ENCODE peak calls at places on chromosomes 6 and 20, in four cellular contexts. A, U, M and Y are unnamed samples.

GRCh38 chr6:14452567-14453527 is 335.3 kb downstream of the CD83 start:
- DNase-seq in A (no peak), U (peak), M (no peak), Y (no peak)

GRCh38 chr20:51398552-51398951 is 144.0 kb downstream of the NFATC2 start:
- DNase-seq in A (no peak), U (no peak), M (no peak), Y (no peak)

GRCh38 chr6:89475634-89476033 is 42.7 kb downstream of the ANKRD6 start:
- DNase-seq in A (no peak), U (peak), M (peak), Y (no peak)

GRCh38 chr6:137823826-137824501 is 43.1 kb upstream of the TNFAIP3 start:
- DNase-seq in A (no peak), U (peak), M (peak), Y (peak)

GRCh38 chr20:8673116-8673515 is 395.8 kb upstream of the PLCB4 start:
- DNase-seq in A (no peak), U (no peak), M (no peak), Y (no peak)

GRCh38 chr20:46021361-46022359 is 7.4 kb upstream of the SLC12A5 start:
- DNase-seq in A (peak), U (peak), M (no peak), Y (peak)

GRCh38 chr20:35174458-35175216 is 2.8 kb downstream of the PROCR start:
- DNase-seq in A (no peak), U (no peak), M (no peak), Y (peak)

GRCh38 chr20:12925214-12925755 is 83.5 kb upstream of the SPTLC3 start:
- DNase-seq in A (peak), U (peak), M (peak), Y (peak)

GRCh38 chr6:37696220-37696840 is 1.4 kb downstream of the MDGA1 start:
- DNase-seq in A (peak), U (peak), M (peak), Y (peak)

GRCh38 chr6:89310929-89311328 is 4.2 kb downstream of the GABRR2 start:
- DNase-seq in A (no peak), U (peak), M (peak), Y (peak)

GRCh38 chr20:62529916-62530642 is 54.3 kb upstream of the GATA5 start:
- DNase-seq in A (no peak), U (no peak), M (no peak), Y (no peak)

GRCh38 chr20:32786059-32786760 is 24.0 kb downstream of the DNMT3B start:
- DNase-seq in A (no peak), U (no peak), M (no peak), Y (no peak)

GRCh38 chr6:117739869-117740268 is 64.6 kb downstream of the NUS1 start:
- DNase-seq in A (no peak), U (no peak), M (no peak), Y (no peak)

GRCh38 chr6:130969807-130970491 is 93.1 kb downstream of the EPB41L2 start:
- DNase-seq in A (no peak), U (no peak), M (no peak), Y (peak)

GRCh38 chr6:34696189-34696738 is 303 bp downstream of the ILRUN start:
- DNase-seq in A (no peak), U (peak), M (peak), Y (peak)